ENCODE peak calls at places on chromosomes 3 and 15, in eight cellular contexts. D is RWPE1; O is CD4-positive, CD25-positive, alpha-beta regulatory T cell; L is CD8-positive, alpha-beta memory T cell; T is substantia nigra; U is mammary epithelial cell; B is fibroblast of lung; E is lung. Q is an unnamed sample.

GRCh38 chr3:131458653-131459052 is 44.1 kb downstream of the MRPL3 start:
- DNase-seq in U (no peak), E (no peak), L (no peak), B (no peak), O (no peak), D (no peak), T (no peak), Q (no peak)

GRCh38 chr3:184523825-184524615 is 37.6 kb upstream of the EPHB3 start:
- DNase-seq in O (no peak), T (no peak), D (peak; percentile 67), B (peak; percentile 77), U (peak; percentile 80), L (no peak), E (no peak), Q (no peak)

GRCh38 chr3:165815682-165816081 is 21.5 kb downstream of the BCHE start:
- DNase-seq in B (no peak), T (no peak), L (no peak), E (no peak), U (no peak), D (no peak), O (no peak), Q (no peak)

GRCh38 chr3:154864947-154865346 is 215.2 kb upstream of the MME start:
- DNase-seq in D (no peak), L (no peak), U (no peak), E (no peak), O (no peak), T (no peak), B (peak; percentile 62), Q (no peak)

GRCh38 chr3:179156170-179156569 is 8.0 kb downstream of the PIK3CA start:
- DNase-seq in B (no peak), E (no peak), U (no peak), T (no peak), L (no peak), D (no peak), O (no peak), Q (no peak)

GRCh38 chr3:29099296-29099695 is 181.6 kb upstream of the RBMS3 start:
- DNase-seq in D (no peak), B (peak; percentile 79), U (no peak), O (no peak), E (no peak), T (no peak), L (no peak), Q (no peak)

GRCh38 chr15:92884459-92884812 is 15.7 kb upstream of the CHD2 start:
- DNase-seq in T (no peak), B (no peak), L (no peak), D (no peak), U (no peak), E (no peak), O (peak; percentile 19), Q (no peak)

GRCh38 chr3:192892981-192893827 is 24.5 kb downstream of the MB21D2 start:
- DNase-seq in U (no peak), D (peak; percentile 50), E (peak; percentile 58), B (peak; percentile 92), L (peak; percentile 44), O (peak; percentile 68), T (peak; percentile 20), Q (no peak)

GRCh38 chr3:188000361-188000861 is 153.5 kb upstream of the LPP start:
- DNase-seq in B (no peak), U (no peak), T (no peak), D (no peak), E (no peak), O (no peak), L (no peak), Q (peak; percentile 44)

GRCh38 chr3:81716870-81717509 is 44.5 kb downstream of the GBE1 start:
- DNase-seq in B (peak; percentile 78), D (no peak), E (no peak), O (no peak), T (no peak), L (no peak), U (no peak), Q (peak; percentile 46)

GRCh38 chr3:25723802-25724201 is 59.1 kb upstream of the TOP2B start:
- DNase-seq in E (no peak), T (no peak), B (no peak), D (no peak), U (no peak), O (no peak), L (no peak), Q (no peak)

GRCh38 chr3:4514321-4514720 is 21.2 kb downstream of the ITPR1 start:
- DNase-seq in O (no peak), U (no peak), B (no peak), T (no peak), E (no peak), L (no peak), D (no peak), Q (no peak)

GRCh38 chr3:4826237-4827100 is 152.8 kb upstream of the BHLHE40 start:
- DNase-seq in L (no peak), D (peak; percentile 39), B (peak; percentile 52), E (peak; percentile 76), U (no peak), T (peak; percentile 32), O (no peak), Q (peak; percentile 63)

GRCh38 chr15:90465140-90465929 is 64.4 kb upstream of the CRTC3 start:
- DNase-seq in U (no peak), B (peak; percentile 77), D (no peak), T (no peak), L (no peak), E (no peak), O (no peak), Q (no peak)

GRCh38 chr3:38128303-38128655 is 8.6 kb downstream of the ACAA1 start:
- DNase-seq in E (no peak), O (no peak), U (no peak), T (no peak), B (no peak), L (no peak), D (no peak), Q (peak; percentile 13)

GRCh38 chr3:117611242-117611641 is 901.7 kb downstream of the TUSC7 start:
- DNase-seq in D (no peak), T (no peak), L (no peak), E (no peak), U (no peak), O (no peak), B (no peak), Q (no peak)

GRCh38 chr3:196432137-196432879 is at the start of gene UBXN7:
- DNase-seq in B (peak; percentile 93), L (peak; percentile 95), D (peak; percentile 100), O (peak; percentile 95), U (peak; percentile 94), E (peak; percentile 95), T (peak; percentile 94), Q (peak; percentile 95)

GRCh38 chr3:129228891-129229585 is 20.4 kb upstream of the COPG1 start:
- DNase-seq in E (no peak), D (peak; percentile 50), O (no peak), T (no peak), L (no peak), U (peak; percentile 78), B (peak; percentile 73), Q (no peak)

GRCh38 chr15:99450896-99451358 is 114.9 kb upstream of the MEF2A start:
- DNase-seq in U (peak; percentile 90), D (no peak), L (no peak), B (no peak), E (peak; percentile 54), O (peak; percentile 8), T (peak; percentile 16), Q (peak; percentile 46)

GRCh38 chr3:55804170-55805095 is 317.3 kb upstream of the WNT5A start:
- DNase-seq in E (no peak), L (no peak), B (no peak), U (no peak), T (no peak), D (no peak), O (no peak), Q (no peak)

GRCh38 chr3:29683306-29683993 is 402.6 kb downstream of the RBMS3 start:
- DNase-seq in B (peak; percentile 57), O (no peak), E (no peak), U (peak; percentile 47), T (no peak), D (peak; percentile 3), L (no peak), Q (no peak)

GRCh38 chr15:78322243-78322642 is 17.9 kb upstream of the CRABP1 start:
- DNase-seq in O (no peak), L (no peak), D (no peak), B (no peak), T (no peak), E (no peak), U (no peak), Q (no peak)

GRCh38 chr15:92899910-92900711 is at the start of gene CHD2:
- DNase-seq in D (peak; percentile 91), L (peak; percentile 65), B (peak; percentile 90), T (peak; percentile 24), E (no peak), U (peak; percentile 88), O (peak; percentile 87), Q (peak; percentile 86)

GRCh38 chr3:23129817-23130216 is 73.3 kb upstream of the UBE2E2 start:
- DNase-seq in B (no peak), D (peak; percentile 4), L (no peak), O (no peak), T (no peak), U (peak; percentile 34), E (no peak), Q (no peak)

GRCh38 chr3:164752814-164753213 is 325.5 kb downstream of the SI start:
- DNase-seq in O (no peak), U (no peak), E (no peak), T (no peak), L (no peak), D (no peak), B (no peak), Q (no peak)

GRCh38 chr15:85618956-85619491 is 175.7 kb downstream of the KLHL25 start:
- DNase-seq in T (no peak), B (peak; percentile 98), U (peak; percentile 98), E (peak; percentile 68), O (peak; percentile 40), D (peak; percentile 60), L (peak; percentile 31), Q (peak; percentile 53)

GRCh38 chr3:135896613-135897012 is 68.9 kb upstream of the PPP2R3A start:
- DNase-seq in T (no peak), B (no peak), L (no peak), O (no peak), U (peak; percentile 26), E (no peak), D (no peak), Q (no peak)
- H3K27ac ChIP-seq in T (no peak overlapping the region), B (peak overlapping the region; percentile 46), L (no peak overlapping the region), O (no peak overlapping the region), U (no peak overlapping the region), E (no peak overlapping the region), D (no peak overlapping the region), Q (no peak overlapping the region)

GRCh38 chr15:66849393-66849745 is 147.3 kb downstream of the SMAD6 start:
- DNase-seq in B (no peak), O (no peak), E (no peak), L (no peak), D (no peak), T (no peak), U (no peak), Q (no peak)
- H3K27ac ChIP-seq in B (no peak overlapping the region), O (no peak overlapping the region), E (peak overlapping the region; percentile 86), L (no peak overlapping the region), D (no peak overlapping the region), T (no peak overlapping the region), U (no peak overlapping the region), Q (peak overlapping the region; percentile 42)

GRCh38 chr15:65054333-65055200 is 9.4 kb downstream of the SLC51B start:
- DNase-seq in E (peak; percentile 66), O (peak; percentile 32), D (peak; percentile 75), T (peak; percentile 71), U (peak; percentile 46), L (peak; percentile 24), B (peak; percentile 73), Q (peak; percentile 80)
- H3K27ac ChIP-seq in E (no peak overlapping the region), O (no peak overlapping the region), D (no peak overlapping the region), T (peak overlapping the region; percentile 55), U (no peak overlapping the region), L (no peak overlapping the region), B (no peak overlapping the region), Q (no peak overlapping the region)

GRCh38 chr15:29936353-29937049 is 114.2 kb upstream of the TJP1 start:
- DNase-seq in E (no peak), B (peak; percentile 37), T (no peak), L (no peak), U (peak; percentile 75), O (no peak), D (peak; percentile 75), Q (no peak)
- H3K27ac ChIP-seq in E (no peak overlapping the region), B (no peak overlapping the region), T (peak overlapping the region; percentile 12), L (no peak overlapping the region), U (no peak overlapping the region), O (no peak overlapping the region), D (peak overlapping the region; percentile 81), Q (no peak overlapping the region)